ENCODE peak calls at places on chromosomes 6 and 20, in five cellular contexts. One of them, this sample, is unnamed.

GRCh38 chr20:41509801-41510200 is 108.4 kb downstream of the CHD6 start:
- DNase-seq in left ventricle myocardium inferior: peak
- DNase-seq in heart left ventricle: no peak
- DNase-seq in ovary: peak
- DNase-seq in fibroblast of lung: peak
- DNase-seq in this sample: peak

GRCh38 chr20:53742685-53743081 is 149.0 kb upstream of the ZNF217 start:
- DNase-seq in left ventricle myocardium inferior: no peak
- DNase-seq in fibroblast of lung: no peak
- DNase-seq in ovary: no peak
- DNase-seq in heart left ventricle: no peak
- DNase-seq in this sample: no peak

GRCh38 chr20:62623488-62624324 is 18.6 kb upstream of the SLCO4A1 start:
- DNase-seq in ovary: peak
- DNase-seq in left ventricle myocardium inferior: peak
- DNase-seq in heart left ventricle: peak
- DNase-seq in fibroblast of lung: peak
- DNase-seq in this sample: peak

GRCh38 chr6:133764813-133765208 is 124.1 kb upstream of the TCF21 start:
- DNase-seq in fibroblast of lung: no peak
- DNase-seq in heart left ventricle: no peak
- DNase-seq in ovary: no peak
- DNase-seq in left ventricle myocardium inferior: no peak
- DNase-seq in this sample: no peak

GRCh38 chr6:28657756-28658465 is 132.2 kb downstream of the GPX5 start:
- DNase-seq in left ventricle myocardium inferior: no peak
- DNase-seq in fibroblast of lung: peak
- DNase-seq in ovary: peak
- DNase-seq in heart left ventricle: no peak
- DNase-seq in this sample: peak

GRCh38 chr20:31682352-31682751 is 40.3 kb downstream of the BCL2L1 start:
- DNase-seq in heart left ventricle: no peak
- DNase-seq in fibroblast of lung: no peak
- DNase-seq in ovary: no peak
- DNase-seq in left ventricle myocardium inferior: no peak
- DNase-seq in this sample: no peak

GRCh38 chr20:19672498-19672897 is 85.6 kb upstream of the RIN2 start:
- DNase-seq in fibroblast of lung: no peak
- DNase-seq in heart left ventricle: no peak
- DNase-seq in ovary: no peak
- DNase-seq in left ventricle myocardium inferior: no peak
- DNase-seq in this sample: no peak

GRCh38 chr6:14676977-14677781 is 559.6 kb downstream of the CD83 start:
- DNase-seq in fibroblast of lung: no peak
- DNase-seq in left ventricle myocardium inferior: no peak
- DNase-seq in ovary: no peak
- DNase-seq in heart left ventricle: no peak
- DNase-seq in this sample: no peak

GRCh38 chr20:7980332-7981046 is 39.1 kb downstream of the TMX4 start:
- DNase-seq in ovary: no peak
- DNase-seq in fibroblast of lung: peak
- DNase-seq in left ventricle myocardium inferior: no peak
- DNase-seq in heart left ventricle: no peak
- DNase-seq in this sample: no peak

GRCh38 chr20:48292806-48293205 is 507.5 kb upstream of the SULF2 start:
- DNase-seq in fibroblast of lung: peak
- DNase-seq in heart left ventricle: no peak
- DNase-seq in left ventricle myocardium inferior: no peak
- DNase-seq in ovary: no peak
- DNase-seq in this sample: no peak

GRCh38 chr6:117829594-117830319 is 77.3 kb upstream of the SLC35F1 start:
- DNase-seq in ovary: no peak
- DNase-seq in heart left ventricle: peak
- DNase-seq in left ventricle myocardium inferior: no peak
- DNase-seq in fibroblast of lung: peak
- DNase-seq in this sample: no peak

GRCh38 chr6:39879535-39879934 is 54.7 kb downstream of the MOCS1 start:
- DNase-seq in ovary: no peak
- DNase-seq in left ventricle myocardium inferior: no peak
- DNase-seq in fibroblast of lung: peak
- DNase-seq in heart left ventricle: no peak
- DNase-seq in this sample: no peak

GRCh38 chr20:59253779-59254319 is 46.6 kb upstream of the EDN3 start:
- DNase-seq in left ventricle myocardium inferior: no peak
- DNase-seq in ovary: no peak
- DNase-seq in fibroblast of lung: no peak
- DNase-seq in heart left ventricle: no peak
- DNase-seq in this sample: no peak

DNA sequence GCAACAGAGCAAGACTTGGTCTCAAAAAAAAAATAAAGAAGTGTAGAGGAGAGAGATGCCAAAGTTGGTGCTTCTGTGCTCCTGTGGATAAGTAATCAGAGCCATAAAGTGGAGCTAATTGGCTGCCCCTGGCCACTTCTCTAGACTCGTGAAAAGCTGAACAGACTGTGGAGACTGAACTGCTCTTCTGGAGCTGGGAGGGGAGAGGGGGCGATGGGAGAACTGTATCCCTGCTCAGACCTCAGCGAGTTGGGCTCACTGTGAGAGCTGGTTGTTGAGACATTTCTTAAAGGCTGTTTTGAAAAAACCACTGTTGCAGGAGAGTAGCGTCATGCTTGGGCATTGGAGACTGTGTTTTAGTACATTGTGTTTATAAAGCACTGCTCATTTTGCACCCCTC is 125.7 kb downstream of the TCP11 start:
- DNase-seq in heart left ventricle: no peak
- DNase-seq in fibroblast of lung: no peak
- DNase-seq in ovary: no peak
- DNase-seq in left ventricle myocardium inferior: no peak
- DNase-seq in this sample: no peak
- H3K27ac ChIP-seq in heart left ventricle: peak
- H3K27ac ChIP-seq in fibroblast of lung: no peak
- H3K27ac ChIP-seq in ovary: no peak
- H3K27ac ChIP-seq in left ventricle myocardium inferior: peak
- H3K27ac ChIP-seq in this sample: peak

DNA sequence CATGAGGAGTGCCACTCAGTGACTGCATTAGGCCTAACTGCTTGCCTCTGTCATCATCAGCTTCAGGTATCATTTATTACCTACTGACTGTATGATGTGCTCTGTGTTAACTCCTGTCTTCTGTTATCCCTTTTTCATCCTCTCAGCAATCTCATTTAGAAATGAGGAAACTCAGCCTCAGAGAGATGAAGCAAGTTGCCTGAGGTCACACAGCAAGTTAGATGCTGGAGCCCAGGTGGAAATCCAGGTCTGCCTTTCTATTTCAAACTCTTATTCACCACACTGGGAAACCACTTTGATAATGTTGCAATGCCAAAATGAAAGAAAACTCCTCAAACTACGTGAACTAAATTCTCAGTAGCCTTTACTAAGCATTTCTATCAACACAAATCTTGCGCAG is 1.3 kb downstream of the FERMT1 start:
- DNase-seq in heart left ventricle: no peak
- DNase-seq in ovary: no peak
- DNase-seq in fibroblast of lung: no peak
- DNase-seq in left ventricle myocardium inferior: no peak
- DNase-seq in this sample: no peak
- H3K4me3 ChIP-seq in heart left ventricle: peak
- H3K4me3 ChIP-seq in ovary: peak
- H3K4me3 ChIP-seq in fibroblast of lung: no peak
- H3K4me3 ChIP-seq in left ventricle myocardium inferior: no peak
- H3K4me3 ChIP-seq in this sample: peak

GRCh38 chr20:57693670-57694329 is 16.0 kb downstream of the PMEPA1 start:
- DNase-seq in heart left ventricle: no peak
- DNase-seq in left ventricle myocardium inferior: no peak
- DNase-seq in fibroblast of lung: no peak
- DNase-seq in ovary: no peak
- DNase-seq in this sample: no peak

GRCh38 chr20:57692393-57692792 is 17.4 kb downstream of the PMEPA1 start:
- DNase-seq in heart left ventricle: no peak
- DNase-seq in fibroblast of lung: no peak
- DNase-seq in left ventricle myocardium inferior: no peak
- DNase-seq in ovary: no peak
- DNase-seq in this sample: no peak

GRCh38 chr20:57695012-57695411 is 14.8 kb downstream of the PMEPA1 start:
- DNase-seq in ovary: no peak
- DNase-seq in heart left ventricle: no peak
- DNase-seq in left ventricle myocardium inferior: no peak
- DNase-seq in fibroblast of lung: peak
- DNase-seq in this sample: no peak

GRCh38 chr20:57694481-57694880 is 15.3 kb downstream of the PMEPA1 start:
- DNase-seq in fibroblast of lung: no peak
- DNase-seq in left ventricle myocardium inferior: no peak
- DNase-seq in heart left ventricle: no peak
- DNase-seq in ovary: no peak
- DNase-seq in this sample: no peak

DNA sequence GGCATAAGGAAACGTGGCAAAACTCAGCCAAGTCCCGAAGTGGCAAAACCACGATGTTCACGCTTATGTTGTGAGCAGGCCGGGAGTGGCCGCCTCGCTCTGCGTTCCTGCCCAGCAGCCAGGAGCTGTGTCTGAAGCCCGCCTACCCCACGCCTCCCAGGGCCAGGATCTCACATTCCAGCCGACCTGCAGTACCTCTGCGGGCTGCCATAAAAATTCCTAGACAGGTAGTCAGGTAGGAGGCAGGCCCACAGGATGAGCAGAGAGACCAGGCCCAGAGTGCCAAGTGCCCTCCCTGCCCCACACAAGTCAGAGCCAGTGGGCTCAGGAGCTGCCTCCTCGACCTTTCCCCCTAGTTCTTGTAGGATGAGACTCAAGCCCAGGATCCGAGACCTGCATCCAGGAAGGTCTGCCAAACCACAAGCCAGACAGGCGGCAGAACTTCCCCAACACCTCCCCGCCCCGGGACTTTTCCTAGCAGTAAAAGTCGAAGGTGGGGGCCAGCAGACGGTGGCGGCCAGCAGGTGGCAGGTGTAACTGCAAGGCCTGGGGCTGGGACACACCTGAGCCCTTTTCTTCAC is 16.7 kb downstream of the PMEPA1 start:
- DNase-seq in heart left ventricle: no peak
- DNase-seq in ovary: no peak
- DNase-seq in fibroblast of lung: peak
- DNase-seq in left ventricle myocardium inferior: no peak
- DNase-seq in this sample: no peak
- H3K27ac ChIP-seq in heart left ventricle: no peak
- H3K27ac ChIP-seq in ovary: no peak
- H3K27ac ChIP-seq in fibroblast of lung: no peak
- H3K27ac ChIP-seq in left ventricle myocardium inferior: no peak
- H3K27ac ChIP-seq in this sample: no peak

GRCh38 chr6:26186652-26187051 is 99.4 kb downstream of the HFE start:
- DNase-seq in heart left ventricle: no peak
- DNase-seq in fibroblast of lung: no peak
- DNase-seq in ovary: no peak
- DNase-seq in left ventricle myocardium inferior: no peak
- DNase-seq in this sample: no peak
- H3K4me3 ChIP-seq in heart left ventricle: no peak
- H3K4me3 ChIP-seq in fibroblast of lung: no peak
- H3K4me3 ChIP-seq in ovary: no peak
- H3K4me3 ChIP-seq in left ventricle myocardium inferior: no peak
- H3K4me3 ChIP-seq in this sample: no peak

GRCh38 chr20:57398901-57399535 is 7.8 kb downstream of the RBM38 start:
- DNase-seq in ovary: no peak
- DNase-seq in heart left ventricle: no peak
- DNase-seq in left ventricle myocardium inferior: no peak
- DNase-seq in fibroblast of lung: no peak
- DNase-seq in this sample: no peak
- H3K27ac ChIP-seq in ovary: peak
- H3K27ac ChIP-seq in heart left ventricle: peak
- H3K27ac ChIP-seq in left ventricle myocardium inferior: peak
- H3K27ac ChIP-seq in fibroblast of lung: no peak
- H3K27ac ChIP-seq in this sample: peak

GRCh38 chr6:125213936-125214335 is 60.4 kb downstream of the TPD52L1 start:
- DNase-seq in fibroblast of lung: no peak
- DNase-seq in ovary: no peak
- DNase-seq in left ventricle myocardium inferior: no peak
- DNase-seq in heart left ventricle: no peak
- DNase-seq in this sample: no peak
- H3K4me3 ChIP-seq in fibroblast of lung: no peak
- H3K4me3 ChIP-seq in ovary: no peak
- H3K4me3 ChIP-seq in left ventricle myocardium inferior: no peak
- H3K4me3 ChIP-seq in heart left ventricle: no peak
- H3K4me3 ChIP-seq in this sample: no peak

GRCh38 chr6:127762284-127762683 is 138.6 kb downstream of the THEMIS start:
- DNase-seq in fibroblast of lung: no peak
- DNase-seq in heart left ventricle: no peak
- DNase-seq in left ventricle myocardium inferior: no peak
- DNase-seq in ovary: no peak
- DNase-seq in this sample: no peak
- H3K27ac ChIP-seq in fibroblast of lung: no peak
- H3K27ac ChIP-seq in heart left ventricle: no peak
- H3K27ac ChIP-seq in left ventricle myocardium inferior: no peak
- H3K27ac ChIP-seq in ovary: no peak
- H3K27ac ChIP-seq in this sample: no peak

GRCh38 chr20:35447082-35447789 is 8.2 kb upstream of the CEP250 start:
- DNase-seq in heart left ventricle: peak
- DNase-seq in left ventricle myocardium inferior: peak
- DNase-seq in ovary: peak
- DNase-seq in fibroblast of lung: peak
- DNase-seq in this sample: peak
- H3K4me3 ChIP-seq in heart left ventricle: peak
- H3K4me3 ChIP-seq in left ventricle myocardium inferior: peak
- H3K4me3 ChIP-seq in ovary: peak
- H3K4me3 ChIP-seq in fibroblast of lung: peak
- H3K4me3 ChIP-seq in this sample: no peak

This sample was measured in adrenal gland.